ENCODE peak calls at places on chromosome 3, in ten cellular contexts. One of them, this sample, is unnamed.

GRCh38 chr3:99878005-99878404 is 60.3 kb downstream of the CMSS1 start:
- DNase-seq in glomerular endothelial cell: no peak
- DNase-seq in T follicular helper cell: no peak
- DNase-seq in activated CD8-positive, alpha-beta memory T cell treated with anti-CD3 and anti-CD28 coated beads, Interleukin-2, amount 50 U/mL, for 4 hours: no peak
- DNase-seq in GF-D8: no peak
- DNase-seq in stimulated activated effector memory CD8-positive, alpha-beta T cell treated with anti-CD3 and anti-CD28 coated beads, Interleukin-12 subunit alpha, Interleukin-12 subunit beta, amount 100 ng/mL, for 72 hours: no peak
- DNase-seq in NCI-H748 treated with DMSO at 0.1 percent for 48 hours: no peak
- DNase-seq in AG08396: peak
- DNase-seq in effector CD4-positive, alpha-beta T cell: no peak
- DNase-seq in psoas muscle: no peak
- DNase-seq in this sample: no peak

GRCh38 chr3:13391308-13391707 is 28.8 kb downstream of the NUP210 start:
- DNase-seq in glomerular endothelial cell: no peak
- DNase-seq in T follicular helper cell: peak
- DNase-seq in activated CD8-positive, alpha-beta memory T cell treated with anti-CD3 and anti-CD28 coated beads, Interleukin-2, amount 50 U/mL, for 4 hours: peak
- DNase-seq in GF-D8: no peak
- DNase-seq in stimulated activated effector memory CD8-positive, alpha-beta T cell treated with anti-CD3 and anti-CD28 coated beads, Interleukin-12 subunit alpha, Interleukin-12 subunit beta, amount 100 ng/mL, for 72 hours: no peak
- DNase-seq in NCI-H748 treated with DMSO at 0.1 percent for 48 hours: no peak
- DNase-seq in AG08396: no peak
- DNase-seq in effector CD4-positive, alpha-beta T cell: peak
- DNase-seq in psoas muscle: no peak
- DNase-seq in this sample: no peak

GRCh38 chr3:184017672-184018423 is at the start of gene ABCC5:
- DNase-seq in glomerular endothelial cell: peak
- DNase-seq in T follicular helper cell: peak
- DNase-seq in activated CD8-positive, alpha-beta memory T cell treated with anti-CD3 and anti-CD28 coated beads, Interleukin-2, amount 50 U/mL, for 4 hours: peak
- DNase-seq in GF-D8: peak
- DNase-seq in stimulated activated effector memory CD8-positive, alpha-beta T cell treated with anti-CD3 and anti-CD28 coated beads, Interleukin-12 subunit alpha, Interleukin-12 subunit beta, amount 100 ng/mL, for 72 hours: peak
- DNase-seq in NCI-H748 treated with DMSO at 0.1 percent for 48 hours: peak
- DNase-seq in AG08396: peak
- DNase-seq in effector CD4-positive, alpha-beta T cell: peak
- DNase-seq in psoas muscle: peak
- DNase-seq in this sample: peak

GRCh38 chr3:71916747-71917369 is 131.9 kb upstream of the PROK2 start:
- DNase-seq in glomerular endothelial cell: no peak
- DNase-seq in T follicular helper cell: no peak
- DNase-seq in activated CD8-positive, alpha-beta memory T cell treated with anti-CD3 and anti-CD28 coated beads, Interleukin-2, amount 50 U/mL, for 4 hours: no peak
- DNase-seq in GF-D8: no peak
- DNase-seq in stimulated activated effector memory CD8-positive, alpha-beta T cell treated with anti-CD3 and anti-CD28 coated beads, Interleukin-12 subunit alpha, Interleukin-12 subunit beta, amount 100 ng/mL, for 72 hours: no peak
- DNase-seq in NCI-H748 treated with DMSO at 0.1 percent for 48 hours: no peak
- DNase-seq in AG08396: peak
- DNase-seq in effector CD4-positive, alpha-beta T cell: no peak
- DNase-seq in psoas muscle: peak
- DNase-seq in this sample: no peak

GRCh38 chr3:126398423-126399347 is 4.0 kb downstream of the CFAP100 start:
- DNase-seq in glomerular endothelial cell: no peak
- DNase-seq in T follicular helper cell: no peak
- DNase-seq in activated CD8-positive, alpha-beta memory T cell treated with anti-CD3 and anti-CD28 coated beads, Interleukin-2, amount 50 U/mL, for 4 hours: no peak
- DNase-seq in GF-D8: no peak
- DNase-seq in stimulated activated effector memory CD8-positive, alpha-beta T cell treated with anti-CD3 and anti-CD28 coated beads, Interleukin-12 subunit alpha, Interleukin-12 subunit beta, amount 100 ng/mL, for 72 hours: no peak
- DNase-seq in NCI-H748 treated with DMSO at 0.1 percent for 48 hours: no peak
- DNase-seq in AG08396: no peak
- DNase-seq in effector CD4-positive, alpha-beta T cell: no peak
- DNase-seq in psoas muscle: no peak
- DNase-seq in this sample: no peak

GRCh38 chr3:173639098-173639497 is 241.6 kb downstream of the NLGN1 start:
- DNase-seq in glomerular endothelial cell: no peak
- DNase-seq in T follicular helper cell: no peak
- DNase-seq in activated CD8-positive, alpha-beta memory T cell treated with anti-CD3 and anti-CD28 coated beads, Interleukin-2, amount 50 U/mL, for 4 hours: no peak
- DNase-seq in GF-D8: no peak
- DNase-seq in stimulated activated effector memory CD8-positive, alpha-beta T cell treated with anti-CD3 and anti-CD28 coated beads, Interleukin-12 subunit alpha, Interleukin-12 subunit beta, amount 100 ng/mL, for 72 hours: no peak
- DNase-seq in NCI-H748 treated with DMSO at 0.1 percent for 48 hours: no peak
- DNase-seq in AG08396: no peak
- DNase-seq in effector CD4-positive, alpha-beta T cell: no peak
- DNase-seq in psoas muscle: no peak
- DNase-seq in this sample: no peak

GRCh38 chr3:69306239-69307185 is 79.4 kb downstream of the FRMD4B start:
- DNase-seq in glomerular endothelial cell: no peak
- DNase-seq in T follicular helper cell: peak
- DNase-seq in activated CD8-positive, alpha-beta memory T cell treated with anti-CD3 and anti-CD28 coated beads, Interleukin-2, amount 50 U/mL, for 4 hours: peak
- DNase-seq in GF-D8: no peak
- DNase-seq in stimulated activated effector memory CD8-positive, alpha-beta T cell treated with anti-CD3 and anti-CD28 coated beads, Interleukin-12 subunit alpha, Interleukin-12 subunit beta, amount 100 ng/mL, for 72 hours: peak
- DNase-seq in NCI-H748 treated with DMSO at 0.1 percent for 48 hours: peak
- DNase-seq in AG08396: peak
- DNase-seq in effector CD4-positive, alpha-beta T cell: peak
- DNase-seq in psoas muscle: peak
- DNase-seq in this sample: peak

GRCh38 chr3:105359098-105359762 is 7.5 kb upstream of the ALCAM start:
- DNase-seq in glomerular endothelial cell: no peak
- DNase-seq in T follicular helper cell: no peak
- DNase-seq in activated CD8-positive, alpha-beta memory T cell treated with anti-CD3 and anti-CD28 coated beads, Interleukin-2, amount 50 U/mL, for 4 hours: no peak
- DNase-seq in GF-D8: no peak
- DNase-seq in stimulated activated effector memory CD8-positive, alpha-beta T cell treated with anti-CD3 and anti-CD28 coated beads, Interleukin-12 subunit alpha, Interleukin-12 subunit beta, amount 100 ng/mL, for 72 hours: no peak
- DNase-seq in NCI-H748 treated with DMSO at 0.1 percent for 48 hours: no peak
- DNase-seq in AG08396: no peak
- DNase-seq in effector CD4-positive, alpha-beta T cell: no peak
- DNase-seq in psoas muscle: no peak
- DNase-seq in this sample: no peak

GRCh38 chr3:161559177-161559998 is 62.8 kb downstream of the OTOL1 start:
- DNase-seq in glomerular endothelial cell: peak
- DNase-seq in T follicular helper cell: no peak
- DNase-seq in activated CD8-positive, alpha-beta memory T cell treated with anti-CD3 and anti-CD28 coated beads, Interleukin-2, amount 50 U/mL, for 4 hours: no peak
- DNase-seq in GF-D8: no peak
- DNase-seq in stimulated activated effector memory CD8-positive, alpha-beta T cell treated with anti-CD3 and anti-CD28 coated beads, Interleukin-12 subunit alpha, Interleukin-12 subunit beta, amount 100 ng/mL, for 72 hours: no peak
- DNase-seq in NCI-H748 treated with DMSO at 0.1 percent for 48 hours: peak
- DNase-seq in AG08396: peak
- DNase-seq in effector CD4-positive, alpha-beta T cell: no peak
- DNase-seq in psoas muscle: no peak
- DNase-seq in this sample: no peak

GRCh38 chr3:155853214-155854146 is 747 bp downstream of the SLC33A1 start:
- DNase-seq in glomerular endothelial cell: no peak
- DNase-seq in T follicular helper cell: no peak
- DNase-seq in activated CD8-positive, alpha-beta memory T cell treated with anti-CD3 and anti-CD28 coated beads, Interleukin-2, amount 50 U/mL, for 4 hours: no peak
- DNase-seq in GF-D8: no peak
- DNase-seq in stimulated activated effector memory CD8-positive, alpha-beta T cell treated with anti-CD3 and anti-CD28 coated beads, Interleukin-12 subunit alpha, Interleukin-12 subunit beta, amount 100 ng/mL, for 72 hours: peak
- DNase-seq in NCI-H748 treated with DMSO at 0.1 percent for 48 hours: no peak
- DNase-seq in AG08396: peak
- DNase-seq in effector CD4-positive, alpha-beta T cell: peak
- DNase-seq in psoas muscle: peak
- DNase-seq in this sample: peak

GRCh38 chr3:183584246-183584913 is 28.9 kb upstream of the KLHL6 start:
- DNase-seq in glomerular endothelial cell: no peak
- DNase-seq in T follicular helper cell: no peak
- DNase-seq in activated CD8-positive, alpha-beta memory T cell treated with anti-CD3 and anti-CD28 coated beads, Interleukin-2, amount 50 U/mL, for 4 hours: no peak
- DNase-seq in GF-D8: no peak
- DNase-seq in stimulated activated effector memory CD8-positive, alpha-beta T cell treated with anti-CD3 and anti-CD28 coated beads, Interleukin-12 subunit alpha, Interleukin-12 subunit beta, amount 100 ng/mL, for 72 hours: no peak
- DNase-seq in NCI-H748 treated with DMSO at 0.1 percent for 48 hours: no peak
- DNase-seq in AG08396: peak
- DNase-seq in effector CD4-positive, alpha-beta T cell: no peak
- DNase-seq in psoas muscle: peak
- DNase-seq in this sample: no peak

GRCh38 chr3:69084326-69084667 is 440 bp upstream of the ARL6IP5 start:
- DNase-seq in glomerular endothelial cell: no peak
- DNase-seq in T follicular helper cell: no peak
- DNase-seq in activated CD8-positive, alpha-beta memory T cell treated with anti-CD3 and anti-CD28 coated beads, Interleukin-2, amount 50 U/mL, for 4 hours: no peak
- DNase-seq in GF-D8: no peak
- DNase-seq in stimulated activated effector memory CD8-positive, alpha-beta T cell treated with anti-CD3 and anti-CD28 coated beads, Interleukin-12 subunit alpha, Interleukin-12 subunit beta, amount 100 ng/mL, for 72 hours: no peak
- DNase-seq in NCI-H748 treated with DMSO at 0.1 percent for 48 hours: no peak
- DNase-seq in AG08396: peak
- DNase-seq in effector CD4-positive, alpha-beta T cell: no peak
- DNase-seq in psoas muscle: no peak
- DNase-seq in this sample: no peak

This sample was measured in progenitor cell of endocrine pancreas.